ENCODE peak calls at places on chromosomes 6 and 20, in four cellular contexts. G, F, Q and L are unnamed samples.

GRCh38 chr6:108748063-108748462 is 100.2 kb upstream of the ARMC2 start:
- DNase-seq in G (no peak), F (no peak), Q (peak), L (no peak)

GRCh38 chr6:74931567-74931966 is 274.3 kb downstream of the COL12A1 start:
- DNase-seq in G (no peak), Q (no peak), F (peak), L (no peak)

GRCh38 chr20:63322146-63322922 is 29.3 kb downstream of the COL20A1 start:
- DNase-seq in G (no peak), F (no peak), Q (peak), L (no peak)

GRCh38 chr6:7658543-7658942 is 67.4 kb upstream of the BMP6 start:
- DNase-seq in Q (no peak), G (no peak), F (no peak), L (no peak)

GRCh38 chr6:169702640-169703246 is 817 bp downstream of the C6orf120 start:
- DNase-seq in F (no peak), Q (peak), G (no peak), L (no peak)

GRCh38 chr20:4326194-4327065 is 311.1 kb upstream of the RNF24 start:
- DNase-seq in F (no peak), Q (no peak), G (no peak), L (no peak)

GRCh38 chr6:147058786-147059434 is 145.3 kb upstream of the STXBP5 start:
- DNase-seq in F (no peak), G (no peak), Q (no peak), L (no peak)

GRCh38 chr20:37042986-37043972 is 52.5 kb downstream of the RBL1 start:
- DNase-seq in Q (no peak), G (peak), F (no peak), L (no peak)

GRCh38 chr6:87907521-87907920 is 140.1 kb upstream of the SPACA1 start:
- DNase-seq in F (peak), G (peak), Q (no peak), L (no peak)

GRCh38 chr6:162468326-162468725 is 259.2 kb downstream of the PRKN start:
- DNase-seq in F (no peak), G (no peak), Q (no peak), L (no peak)

GRCh38 chr6:26017567-26017966 is 55.0 kb downstream of the TRIM38 start:
- DNase-seq in F (peak), Q (peak), G (peak), L (no peak)